ENCODE peak calls at places on chromosomes 16 and 17, in eight cellular contexts. X, G, U, Y, K, C, A and E are unnamed samples.

GRCh38 chr17:29753845-29754439 is 131.2 kb upstream of the CORO6 start:
- DNase-seq in K (no peak), Y (no peak), C (no peak), X (no peak), A (no peak), G (no peak), U (no peak), E (no peak)

GRCh38 chr17:73309727-73310555 is 1.9 kb downstream of the CDC42EP4 start:
- DNase-seq in C (peak; percentile 60), X (no peak), K (peak; percentile 59), G (no peak), U (no peak), Y (no peak), A (peak; percentile 45), E (no peak)

GRCh38 chr17:44360144-44360533 is 3.5 kb downstream of the FAM171A2 start:
- DNase-seq in G (no peak), Y (no peak), A (no peak), K (no peak), C (no peak), U (no peak), X (no peak), E (no peak)

GRCh38 chr16:67017451-67017750 is 11.5 kb upstream of the CBFB start:
- DNase-seq in C (no peak), A (no peak), K (no peak), G (no peak), U (no peak), X (no peak), Y (no peak), E (no peak)

GRCh38 chr17:75876190-75876937 is 2.0 kb downstream of the TRIM47 start:
- DNase-seq in U (no peak), K (no peak), G (peak; percentile 51), Y (no peak), A (peak; percentile 24), C (no peak), X (peak; percentile 60), E (no peak)

GRCh38 chr16:13307255-13307654 is 405.9 kb downstream of the SHISA9 start:
- DNase-seq in G (no peak), C (no peak), A (no peak), U (no peak), Y (no peak), K (peak; percentile 100), X (no peak), E (peak; percentile 64)

GRCh38 chr16:14148569-14148968 is 77.5 kb downstream of the MRTFB start:
- DNase-seq in C (no peak), X (no peak), A (peak; percentile 5), G (no peak), Y (no peak), U (no peak), K (peak; percentile 7), E (peak; percentile 70)

GRCh38 chr16:85436636-85437160 is 176.4 kb upstream of the GSE1 start:
- DNase-seq in K (no peak), X (no peak), U (no peak), C (peak; percentile 90), A (peak; percentile 37), G (no peak), Y (no peak), E (no peak)

GRCh38 chr16:65122974-65123845 is 1.3 kb upstream of the CDH11 start:
- DNase-seq in A (peak; percentile 78), U (no peak), G (peak; percentile 64), C (no peak), K (peak; percentile 15), Y (no peak), X (no peak), E (no peak)

GRCh38 chr17:40499551-40500189 is 1.8 kb downstream of the TNS4 start:
- DNase-seq in U (no peak), K (peak; percentile 67), A (peak; percentile 90), C (no peak), G (peak; percentile 89), Y (peak; percentile 22), X (no peak), E (no peak)

GRCh38 chr17:39527220-39527813 is 66.0 kb downstream of the CDK12 start:
- DNase-seq in C (peak; percentile 22), G (no peak), U (no peak), Y (no peak), A (peak; percentile 41), K (no peak), X (no peak), E (no peak)

GRCh38 chr16:4433914-4434787 is 8.5 kb downstream of the DNAJA3 start:
- DNase-seq in X (no peak), A (no peak), Y (no peak), G (no peak), K (no peak), U (no peak), C (peak; percentile 71), E (no peak)

GRCh38 chr16:27359051-27359450 is 42.9 kb upstream of the IL21R start:
- DNase-seq in G (no peak), Y (no peak), A (no peak), X (no peak), K (no peak), C (no peak), U (no peak), E (no peak)

GRCh38 chr17:48121921-48122650 is 14.5 kb downstream of the SNX11 start:
- DNase-seq in K (no peak), C (no peak), X (no peak), G (no peak), Y (no peak), A (no peak), U (no peak), E (no peak)

GRCh38 chr16:87835882-87836331 is 33.4 kb downstream of the SLC7A5 start:
- DNase-seq in X (no peak), K (no peak), A (no peak), G (peak; percentile 62), C (no peak), Y (no peak), U (no peak), E (no peak)

GRCh38 chr16:67542464-67542863 is 13.8 kb downstream of the RIPOR1 start:
- DNase-seq in U (no peak), A (peak; percentile 83), X (peak; percentile 77), C (peak; percentile 87), G (no peak), Y (no peak), K (peak; percentile 64), E (no peak)

GRCh38 chr16:20114356-20114755 is 40.7 kb upstream of the GPR139 start:
- DNase-seq in A (no peak), K (peak; percentile 91), X (no peak), G (no peak), C (no peak), Y (no peak), U (no peak), E (peak; percentile 58)

GRCh38 chr16:53257001-53257400 is 177.3 kb upstream of the RBL2 start:
- DNase-seq in A (peak; percentile 64), K (peak; percentile 46), Y (no peak), U (peak; percentile 4), C (no peak), X (no peak), G (no peak), E (no peak)

GRCh38 chr16:82046541-82046940 is 11.5 kb downstream of the HSD17B2 start:
- DNase-seq in G (no peak), C (no peak), A (no peak), Y (no peak), U (no peak), K (no peak), X (no peak), E (no peak)

GRCh38 chr16:8565498-8565897 is 24.8 kb downstream of the TMEM114 start:
- DNase-seq in Y (no peak), C (no peak), G (no peak), X (no peak), U (no peak), A (no peak), K (no peak), E (no peak)

GRCh38 chr16:22161999-22162657 is at the start of gene SDR42E2:
- DNase-seq in U (no peak), X (peak; percentile 20), C (peak; percentile 65), Y (peak; percentile 12), A (no peak), G (no peak), K (no peak), E (no peak)